ENCODE peak calls at places on chromosomes 16 and 17, in seven cellular contexts. B is stomach, A is lower leg skin, C is PC-3, K is adrenal gland, L is lung, Y is fibroblast of mammary gland. E is an unnamed sample.

GRCh38 chr16:48123104-48123788 is 32.5 kb downstream of the ABCC12 start:
- DNase-seq in B (no peak), A (no peak), K (peak), C (peak), Y (peak), L (peak), E (no peak)

GRCh38 chr17:74862108-74862901 is 2.6 kb upstream of the GRIN2C start:
- DNase-seq in B (peak), A (no peak), K (peak), L (peak), C (peak), Y (no peak), E (no peak)

GRCh38 chr16:13291934-13292333 is 390.5 kb downstream of the SHISA9 start:
- DNase-seq in C (no peak), Y (no peak), A (no peak), K (no peak), B (no peak), L (no peak), E (peak)

GRCh38 chr17:83195330-83196087 is 116.1 kb downstream of the METRNL start:
- DNase-seq in K (no peak), A (peak), B (peak), L (no peak), C (no peak), Y (peak), E (no peak)

GRCh38 chr16:69187891-69188451 is 1.0 kb downstream of the SNTB2 start:
- DNase-seq in C (peak), L (peak), B (peak), Y (no peak), K (no peak), A (peak), E (no peak)

GRCh38 chr16:54135361-54136275 is 151.0 kb downstream of the IRX3 start:
- DNase-seq in B (no peak), K (no peak), L (no peak), C (peak), Y (peak), A (no peak), E (no peak)

GRCh38 chr17:46770818-46771600 is 47.5 kb downstream of the WNT3 start:
- DNase-seq in K (peak), A (no peak), L (no peak), Y (peak), B (peak), C (peak), E (no peak)

GRCh38 chr16:56800355-56800754 is 64.7 kb upstream of the SLC12A3 start:
- DNase-seq in C (no peak), L (no peak), K (no peak), Y (no peak), A (no peak), B (no peak), E (no peak)

GRCh38 chr17:67400193-67400592 is 23.1 kb downstream of the PITPNC1 start:
- DNase-seq in Y (no peak), A (no peak), K (no peak), L (no peak), B (no peak), C (no peak), E (no peak)

GRCh38 chr17:1050996-1051925 is 54.3 kb downstream of the TIMM22 start:
- DNase-seq in C (no peak), B (no peak), L (no peak), A (no peak), K (no peak), Y (no peak), E (no peak)

GRCh38 chr17:43129671-43130010 is 4.5 kb upstream of the BRCA1 start:
- DNase-seq in B (no peak), L (no peak), A (no peak), K (no peak), C (no peak), Y (no peak), E (no peak)

GRCh38 chr16:977096-977701 is 4.4 kb upstream of the SOX8 start:
- DNase-seq in A (no peak), K (peak), C (no peak), B (no peak), Y (no peak), L (no peak), E (no peak)

GRCh38 chr16:67593288-67593687 is 31.0 kb downstream of the CTCF start:
- DNase-seq in K (no peak), A (no peak), L (no peak), C (no peak), Y (no peak), B (no peak), E (no peak)

GRCh38 chr17:16980813-16981731 is 9.2 kb upstream of the TNFRSF13B start:
- DNase-seq in L (no peak), Y (peak), C (peak), K (no peak), A (no peak), B (no peak), E (no peak)

GRCh38 chr17:74738051-74738996 is 1.3 kb downstream of the RAB37 start:
- DNase-seq in L (no peak), C (peak), A (no peak), Y (no peak), B (peak), K (no peak), E (no peak)

GRCh38 chr17:2264023-2264860 is 39.3 kb downstream of the SMG6 start:
- DNase-seq in L (no peak), Y (peak), B (no peak), K (no peak), C (no peak), A (no peak), E (no peak)

GRCh38 chr17:65564793-65565192 is 3.3 kb upstream of the AXIN2 start:
- DNase-seq in A (no peak), B (peak), K (peak), Y (no peak), C (no peak), L (no peak), E (no peak)

GRCh38 chr16:56961851-56962281 is at the start of gene CETP:
- DNase-seq in Y (no peak), C (no peak), A (no peak), L (no peak), B (no peak), K (peak), E (no peak)

GRCh38 chr16:75710344-75710743 is 9.1 kb upstream of the DUXB start:
- DNase-seq in B (no peak), C (no peak), Y (no peak), K (no peak), A (no peak), L (no peak), E (no peak)

GRCh38 chr17:67365762-67366192 is 600 bp downstream of the PSMD12 start:
- DNase-seq in A (no peak), Y (peak), K (peak), B (no peak), L (no peak), C (peak), E (no peak)

GRCh38 chr17:2634361-2634960 is 41.0 kb downstream of the PAFAH1B1 start:
- DNase-seq in C (peak), Y (peak), A (no peak), K (no peak), L (no peak), B (peak), E (no peak)

GRCh38 chr17:81983011-81983638 is 5.7 kb downstream of the ASPSCR1 start:
- DNase-seq in L (no peak), K (no peak), A (no peak), C (no peak), Y (no peak), B (no peak), E (no peak)

GRCh38 chr17:80789356-80789902 is 202.2 kb upstream of the CHMP6 start:
- DNase-seq in Y (peak), B (no peak), A (peak), L (no peak), K (peak), C (peak), E (no peak)

GRCh38 chr17:77891602-77892001 is 66.9 kb upstream of the TNRC6C start:
- DNase-seq in A (no peak), Y (no peak), L (no peak), C (no peak), B (no peak), K (no peak), E (no peak)

GRCh38 chr16:11637320-11637719 is 30.9 kb upstream of the SNN start:
- DNase-seq in K (no peak), A (no peak), B (no peak), L (no peak), Y (no peak), C (no peak), E (no peak)

GRCh38 chr17:17146791-17147406 is 59.2 kb downstream of the PLD6 start:
- DNase-seq in C (peak), Y (peak), A (no peak), B (no peak), K (no peak), L (no peak), E (peak)

GRCh38 chr16:84339316-84339715 is 29.0 kb upstream of the ATP2C2 start:
- DNase-seq in Y (no peak), C (no peak), B (no peak), K (no peak), L (no peak), A (no peak), E (no peak)

DNA sequence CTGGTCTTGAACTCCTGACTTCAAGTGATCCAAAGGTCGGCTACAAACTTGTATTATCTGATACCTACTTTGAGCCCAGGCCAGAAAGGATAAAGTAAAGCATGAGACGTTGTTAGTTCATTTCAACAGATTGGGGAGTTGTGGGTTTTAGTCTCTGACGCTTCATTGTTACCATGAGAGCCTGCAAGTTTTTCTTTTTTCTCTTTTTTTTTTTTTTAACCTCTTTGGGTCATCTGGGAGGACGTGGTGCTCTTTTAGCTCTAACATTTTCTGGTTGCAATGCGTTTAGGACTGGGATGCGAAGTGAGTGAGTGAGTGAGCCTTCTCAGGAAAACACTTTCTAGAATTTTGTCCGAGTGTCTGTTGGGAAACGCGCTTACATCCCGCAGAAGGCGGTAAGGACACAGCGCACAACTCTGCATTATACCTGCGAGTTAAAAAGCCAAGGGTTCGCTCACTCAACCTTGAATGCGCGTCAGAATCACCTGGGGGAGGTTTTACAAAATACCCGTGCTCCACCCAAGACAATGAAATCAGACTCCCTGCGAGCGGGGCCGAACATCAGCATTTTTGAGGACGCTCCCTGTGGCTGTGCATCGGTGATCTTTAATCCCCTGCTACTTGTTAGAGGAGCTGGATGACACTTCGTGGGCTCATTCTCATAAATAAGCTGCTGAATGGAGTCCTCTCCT is 704 bp upstream of the RNF135 start:
- DNase-seq in Y (peak), A (no peak), C (peak), K (no peak), B (peak), L (no peak), E (no peak)
- H3K4me3 ChIP-seq in Y (peak), A (peak), C (peak), K (peak), B (peak), L (peak), E (peak)

GRCh38 chr17:45394913-45395568 is 37.6 kb downstream of the ARHGAP27 start:
- DNase-seq in B (peak), C (peak), K (peak), A (no peak), Y (peak), L (peak), E (peak)
- H3K4me3 ChIP-seq in B (peak), C (no peak), K (no peak), A (no peak), Y (peak), L (no peak), E (no peak)

GRCh38 chr16:87924041-87924851 is 12.1 kb downstream of the CA5A start:
- DNase-seq in K (no peak), Y (no peak), C (no peak), L (no peak), B (no peak), A (no peak), E (no peak)
- H3K4me3 ChIP-seq in K (no peak), Y (no peak), C (no peak), L (no peak), B (no peak), A (no peak), E (no peak)

DNA sequence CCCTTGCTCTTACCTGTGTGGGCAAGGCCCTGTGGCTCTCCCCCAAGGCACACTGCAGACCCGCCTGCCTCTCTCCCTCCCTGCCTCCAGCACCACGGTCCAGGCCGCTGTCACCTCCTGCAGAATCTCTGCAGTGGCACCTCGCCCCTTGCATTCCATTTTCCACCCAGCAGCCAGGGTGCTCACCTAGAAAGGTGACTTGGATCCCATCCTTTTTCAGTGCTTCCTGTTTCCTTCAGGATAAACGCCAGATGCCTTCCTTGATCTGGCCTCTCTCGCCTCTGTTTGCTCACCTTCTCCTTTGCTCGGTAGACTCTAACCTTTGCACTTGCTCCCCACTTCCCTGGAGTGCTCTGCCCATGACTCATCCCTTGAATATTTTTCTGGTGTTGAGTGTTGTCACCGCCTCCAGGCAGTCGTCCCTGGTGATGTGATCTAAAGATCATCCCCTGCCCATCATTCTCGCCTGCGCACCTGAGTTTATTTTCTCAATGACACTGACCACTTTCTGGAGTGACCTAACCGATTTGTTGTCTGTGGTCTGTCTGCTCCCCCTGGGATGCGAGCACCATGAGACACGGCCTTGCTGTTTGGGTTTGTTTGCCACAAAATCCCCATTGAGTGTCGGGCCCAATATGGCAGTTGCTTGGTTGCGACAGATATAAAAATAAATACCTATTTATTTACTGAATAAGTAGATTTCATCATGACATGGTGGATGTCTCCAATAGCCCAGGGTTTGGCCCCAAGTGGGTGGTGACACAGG is 79.1 kb upstream of the LGALS9 start:
- DNase-seq in C (peak), Y (no peak), B (no peak), K (no peak), L (no peak), A (no peak), E (no peak)
- H3K4me3 ChIP-seq in C (peak), Y (no peak), B (no peak), K (no peak), L (no peak), A (no peak), E (no peak)